ENCODE peak calls at places on chromosomes 7 and 10, in six cellular contexts. I, B, F, X, Y and R are unnamed samples.

GRCh38 chr10:73413108-73413527 is 740 bp downstream of the ANXA7 start:
- DNase-seq in Y (peak), I (no peak), F (peak), B (peak), X (peak), R (peak)

GRCh38 chr10:80161321-80162084 is 29.0 kb downstream of the PLAC9 start:
- DNase-seq in I (peak), X (no peak), Y (no peak), B (no peak), F (no peak), R (no peak)

GRCh38 chr7:16688249-16688648 is 42.3 kb downstream of the BZW2 start:
- DNase-seq in B (no peak), Y (no peak), I (no peak), X (no peak), F (no peak), R (no peak)

GRCh38 chr10:57844387-57844998 is 423.2 kb downstream of the IPMK start:
- DNase-seq in X (no peak), Y (no peak), B (no peak), F (no peak), I (no peak), R (no peak)

GRCh38 chr10:60760711-60761210 is 17.5 kb upstream of the CDK1 start:
- DNase-seq in Y (no peak), F (no peak), I (no peak), B (no peak), X (no peak), R (no peak)

GRCh38 chr10:52004342-52004949 is 305.1 kb upstream of the CSTF2T start:
- DNase-seq in Y (no peak), B (peak), F (peak), I (no peak), X (peak), R (no peak)

GRCh38 chr10:22481687-22482539 is 136.6 kb downstream of the SPAG6 start:
- DNase-seq in B (no peak), I (no peak), X (no peak), F (no peak), Y (no peak), R (no peak)

GRCh38 chr7:4854916-4855315 is 6.9 kb downstream of the PAPOLB start:
- DNase-seq in I (no peak), Y (no peak), B (no peak), X (no peak), F (no peak), R (no peak)

GRCh38 chr7:151692721-151693120 is 173.0 kb upstream of the RHEB start:
- DNase-seq in Y (no peak), I (no peak), B (no peak), X (no peak), F (no peak), R (no peak)